ENCODE peak calls at places on chromosomes 3 and 15, in four cellular contexts. One of them, this sample, is unnamed.

GRCh38 chr3:128572644-128573105 is 77.9 kb downstream of the RPN1 start:
- DNase-seq in omental fat pad: no peak
- DNase-seq in endothelial cell: no peak
- DNase-seq in cardiac fibroblast: no peak
- DNase-seq in this sample: no peak

GRCh38 chr3:179837374-179837773 is 184.5 kb downstream of the USP13 start:
- DNase-seq in endothelial cell: no peak
- DNase-seq in cardiac fibroblast: peak
- DNase-seq in omental fat pad: no peak
- DNase-seq in this sample: no peak

GRCh38 chr3:45103334-45103733 is 42.8 kb downstream of the CDCP1 start:
- DNase-seq in cardiac fibroblast: no peak
- DNase-seq in omental fat pad: no peak
- DNase-seq in endothelial cell: no peak
- DNase-seq in this sample: no peak

GRCh38 chr3:109241459-109241858 is 74.9 kb downstream of the DPPA2 start:
- DNase-seq in endothelial cell: no peak
- DNase-seq in cardiac fibroblast: no peak
- DNase-seq in omental fat pad: no peak
- DNase-seq in this sample: no peak

GRCh38 chr15:101108791-101109190 is 143.1 kb downstream of the CHSY1 start:
- DNase-seq in omental fat pad: no peak
- DNase-seq in cardiac fibroblast: no peak
- DNase-seq in endothelial cell: no peak
- DNase-seq in this sample: no peak

GRCh38 chr3:42032693-42033349 is 58.3 kb upstream of the TRAK1 start:
- DNase-seq in cardiac fibroblast: peak
- DNase-seq in endothelial cell: no peak
- DNase-seq in omental fat pad: no peak
- DNase-seq in this sample: no peak

GRCh38 chr3:54304867-54305266 is 182.5 kb downstream of the CACNA2D3 start:
- DNase-seq in endothelial cell: no peak
- DNase-seq in omental fat pad: no peak
- DNase-seq in cardiac fibroblast: no peak
- DNase-seq in this sample: no peak

GRCh38 chr3:171829841-171830559 is 13.1 kb upstream of the TMEM212 start:
- DNase-seq in omental fat pad: no peak
- DNase-seq in cardiac fibroblast: peak
- DNase-seq in endothelial cell: peak
- DNase-seq in this sample: no peak

GRCh38 chr3:148205945-148206845 is 491.5 kb upstream of the AGTR1 start:
- DNase-seq in endothelial cell: no peak
- DNase-seq in omental fat pad: no peak
- DNase-seq in cardiac fibroblast: no peak
- DNase-seq in this sample: no peak

GRCh38 chr15:33086500-33087141 is 107.9 kb downstream of the FMN1 start:
- DNase-seq in cardiac fibroblast: peak
- DNase-seq in omental fat pad: no peak
- DNase-seq in endothelial cell: no peak
- DNase-seq in this sample: no peak

GRCh38 chr3:122092460-122093165 is 37.5 kb downstream of the CD86 start:
- DNase-seq in omental fat pad: no peak
- DNase-seq in endothelial cell: peak
- DNase-seq in cardiac fibroblast: peak
- DNase-seq in this sample: no peak

GRCh38 chr3:142973217-142974009 is 9.9 kb upstream of the PAQR9 start:
- DNase-seq in endothelial cell: no peak
- DNase-seq in cardiac fibroblast: no peak
- DNase-seq in omental fat pad: no peak
- DNase-seq in this sample: no peak

GRCh38 chr3:13642597-13642996 is 93.7 kb downstream of the FBLN2 start:
- DNase-seq in omental fat pad: no peak
- DNase-seq in cardiac fibroblast: no peak
- DNase-seq in endothelial cell: no peak
- DNase-seq in this sample: no peak

GRCh38 chr3:165211749-165212148 is 15.6 kb upstream of the SLITRK3 start:
- DNase-seq in cardiac fibroblast: no peak
- DNase-seq in endothelial cell: no peak
- DNase-seq in omental fat pad: no peak
- DNase-seq in this sample: no peak

GRCh38 chr3:62622553-62623174 is 249.3 kb upstream of the FEZF2 start:
- DNase-seq in omental fat pad: no peak
- DNase-seq in cardiac fibroblast: peak
- DNase-seq in endothelial cell: peak
- DNase-seq in this sample: no peak

GRCh38 chr3:169669816-169670215 is 6.3 kb upstream of the MECOM start:
- DNase-seq in cardiac fibroblast: no peak
- DNase-seq in endothelial cell: no peak
- DNase-seq in omental fat pad: no peak
- DNase-seq in this sample: no peak

GRCh38 chr3:61053781-61054496 is 197.3 kb downstream of the FHIT start:
- DNase-seq in cardiac fibroblast: no peak
- DNase-seq in endothelial cell: no peak
- DNase-seq in omental fat pad: no peak
- DNase-seq in this sample: no peak

GRCh38 chr15:84645997-84646396 is 8.1 kb downstream of the WDR73 start:
- DNase-seq in cardiac fibroblast: no peak
- DNase-seq in omental fat pad: no peak
- DNase-seq in endothelial cell: no peak
- DNase-seq in this sample: no peak

GRCh38 chr3:1262246-1262645 is 169.4 kb downstream of the CNTN6 start:
- DNase-seq in omental fat pad: no peak
- DNase-seq in cardiac fibroblast: no peak
- DNase-seq in endothelial cell: no peak
- DNase-seq in this sample: no peak

GRCh38 chr3:138724433-138724832 is 110.3 kb downstream of the PIK3CB start:
- DNase-seq in endothelial cell: no peak
- DNase-seq in cardiac fibroblast: no peak
- DNase-seq in omental fat pad: no peak
- DNase-seq in this sample: no peak

GRCh38 chr15:51908312-51908711 is 63.3 kb downstream of the LEO1 start:
- DNase-seq in omental fat pad: no peak
- DNase-seq in endothelial cell: no peak
- DNase-seq in cardiac fibroblast: no peak
- DNase-seq in this sample: no peak

GRCh38 chr15:31303434-31304073 is 23.1 kb upstream of the KLF13 start:
- DNase-seq in omental fat pad: no peak
- DNase-seq in endothelial cell: no peak
- DNase-seq in cardiac fibroblast: peak
- DNase-seq in this sample: no peak

GRCh38 chr3:192816274-192816853 is 89.0 kb upstream of the FGF12 start:
- DNase-seq in cardiac fibroblast: peak
- DNase-seq in endothelial cell: peak
- DNase-seq in omental fat pad: no peak
- DNase-seq in this sample: no peak

GRCh38 chr3:23159929-23160328 is 43.2 kb upstream of the UBE2E2 start:
- DNase-seq in omental fat pad: no peak
- DNase-seq in endothelial cell: no peak
- DNase-seq in cardiac fibroblast: peak
- DNase-seq in this sample: no peak

GRCh38 chr3:58135712-58136543 is 74.8 kb downstream of the DNASE1L3 start:
- DNase-seq in endothelial cell: no peak
- DNase-seq in omental fat pad: no peak
- DNase-seq in cardiac fibroblast: peak
- DNase-seq in this sample: no peak
- TF ChIP-seq CTCF in endothelial cell: peak
- TF ChIP-seq CTCF in omental fat pad: no peak
- TF ChIP-seq CTCF in cardiac fibroblast: peak
- TF ChIP-seq CTCF in this sample: peak

GRCh38 chr3:174147798-174148197 is 711.3 kb upstream of the NAALADL2 start:
- DNase-seq in endothelial cell: no peak
- DNase-seq in cardiac fibroblast: no peak
- DNase-seq in omental fat pad: no peak
- DNase-seq in this sample: no peak
- TF ChIP-seq CTCF in endothelial cell: no peak
- TF ChIP-seq CTCF in cardiac fibroblast: no peak
- TF ChIP-seq CTCF in omental fat pad: no peak
- TF ChIP-seq CTCF in this sample: no peak

DNA sequence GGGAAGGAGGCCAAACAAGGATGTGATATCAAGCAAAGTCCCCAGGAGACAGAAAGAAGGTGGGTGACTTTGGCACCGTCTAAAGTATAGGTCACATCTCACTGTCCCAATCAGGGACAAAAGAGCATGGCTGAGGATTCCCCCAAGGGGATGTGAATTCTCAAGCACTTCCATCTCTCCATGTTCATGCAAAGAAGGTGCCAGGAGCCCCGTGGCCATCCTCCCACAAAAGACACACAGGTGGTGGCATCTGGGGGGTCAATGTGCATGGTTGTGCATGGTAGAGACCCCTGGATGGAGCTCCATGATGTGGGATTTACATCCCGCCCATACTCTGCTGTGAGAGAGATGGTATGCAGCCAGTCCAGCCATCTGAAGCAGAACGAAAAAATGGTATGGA is 145.7 kb upstream of the CTDSPL start:
- DNase-seq in endothelial cell: no peak
- DNase-seq in cardiac fibroblast: no peak
- DNase-seq in omental fat pad: no peak
- DNase-seq in this sample: no peak
- TF ChIP-seq CTCF in endothelial cell: no peak
- TF ChIP-seq CTCF in cardiac fibroblast: no peak
- TF ChIP-seq CTCF in omental fat pad: no peak
- TF ChIP-seq CTCF in this sample: no peak

GRCh38 chr3:52983336-52983807 is 62.5 kb downstream of the SFMBT1 start:
- DNase-seq in cardiac fibroblast: no peak
- DNase-seq in omental fat pad: no peak
- DNase-seq in endothelial cell: no peak
- DNase-seq in this sample: no peak

GRCh38 chr3:52990637-52991036 is 55.2 kb downstream of the SFMBT1 start:
- DNase-seq in endothelial cell: no peak
- DNase-seq in omental fat pad: no peak
- DNase-seq in cardiac fibroblast: no peak
- DNase-seq in this sample: no peak

GRCh38 chr3:52986049-52986448 is 59.8 kb downstream of the SFMBT1 start:
- DNase-seq in endothelial cell: no peak
- DNase-seq in cardiac fibroblast: peak
- DNase-seq in omental fat pad: no peak
- DNase-seq in this sample: no peak

GRCh38 chr3:52983828-52984227 is 62.0 kb downstream of the SFMBT1 start:
- DNase-seq in endothelial cell: no peak
- DNase-seq in cardiac fibroblast: no peak
- DNase-seq in omental fat pad: no peak
- DNase-seq in this sample: no peak

DNA sequence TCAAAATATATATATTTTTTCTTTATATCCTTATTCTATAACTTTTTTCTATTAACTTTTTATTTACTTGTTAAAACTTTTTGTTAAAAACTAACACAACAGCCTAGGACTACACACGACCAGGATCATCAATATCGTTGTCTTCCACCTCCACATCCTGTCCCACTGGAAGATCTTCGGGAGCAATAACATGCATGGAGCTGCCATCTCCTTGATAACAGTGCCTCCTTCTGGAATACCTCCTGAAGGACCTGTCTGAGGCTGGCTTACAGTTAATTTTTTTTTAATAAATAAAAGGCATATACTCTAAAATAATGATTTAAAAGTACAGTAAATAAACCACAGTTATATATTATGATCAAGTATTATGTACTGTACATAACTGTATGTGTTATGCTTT is 58.9 kb downstream of the SFMBT1 start:
- DNase-seq in endothelial cell: peak
- DNase-seq in omental fat pad: no peak
- DNase-seq in cardiac fibroblast: peak
- DNase-seq in this sample: no peak
- TF ChIP-seq CTCF in endothelial cell: no peak
- TF ChIP-seq CTCF in omental fat pad: no peak
- TF ChIP-seq CTCF in cardiac fibroblast: peak
- TF ChIP-seq CTCF in this sample: no peak

GRCh38 chr15:40081691-40082194 is 26.9 kb downstream of the BMF start:
- DNase-seq in omental fat pad: no peak
- DNase-seq in cardiac fibroblast: peak
- DNase-seq in endothelial cell: peak
- DNase-seq in this sample: no peak
- TF ChIP-seq CTCF in omental fat pad: no peak
- TF ChIP-seq CTCF in cardiac fibroblast: no peak
- TF ChIP-seq CTCF in endothelial cell: no peak
- TF ChIP-seq CTCF in this sample: no peak

GRCh38 chr3:195558602-195559001 is 15.5 kb upstream of the PPP1R2 start:
- DNase-seq in omental fat pad: no peak
- DNase-seq in cardiac fibroblast: peak
- DNase-seq in endothelial cell: peak
- DNase-seq in this sample: no peak
- TF ChIP-seq CTCF in omental fat pad: no peak
- TF ChIP-seq CTCF in cardiac fibroblast: peak
- TF ChIP-seq CTCF in endothelial cell: no peak
- TF ChIP-seq CTCF in this sample: no peak

DNA sequence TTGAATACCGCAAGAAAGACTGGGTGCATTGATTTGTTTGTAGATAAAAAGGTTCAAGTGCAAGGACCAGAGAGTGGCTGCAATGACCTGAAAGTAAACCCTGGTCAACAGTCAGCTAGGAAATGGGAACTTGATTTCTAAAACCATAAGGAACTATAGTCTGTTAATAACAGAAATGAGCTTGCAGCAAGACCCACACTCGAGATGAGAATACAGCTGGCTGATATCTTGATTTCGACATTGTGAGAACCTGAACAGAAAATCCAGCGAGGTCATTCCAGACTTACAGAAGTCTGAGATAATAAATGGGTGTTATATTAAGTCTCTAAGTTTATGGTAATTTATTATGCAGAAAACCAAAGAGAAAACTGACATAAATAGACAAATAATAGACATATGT is 177.3 kb downstream of the NFKBIZ start:
- DNase-seq in endothelial cell: no peak
- DNase-seq in cardiac fibroblast: no peak
- DNase-seq in omental fat pad: no peak
- DNase-seq in this sample: no peak
- TF ChIP-seq CTCF in endothelial cell: no peak
- TF ChIP-seq CTCF in cardiac fibroblast: no peak
- TF ChIP-seq CTCF in omental fat pad: no peak
- TF ChIP-seq CTCF in this sample: no peak

GRCh38 chr3:15014606-15015328 is 50.3 kb downstream of the MRPS25 start:
- DNase-seq in cardiac fibroblast: no peak
- DNase-seq in omental fat pad: no peak
- DNase-seq in endothelial cell: no peak
- DNase-seq in this sample: no peak

GRCh38 chr3:15015456-15015855 is 49.7 kb downstream of the MRPS25 start:
- DNase-seq in omental fat pad: no peak
- DNase-seq in endothelial cell: no peak
- DNase-seq in cardiac fibroblast: no peak
- DNase-seq in this sample: no peak

GRCh38 chr3:15017191-15017590 is 47.9 kb downstream of the MRPS25 start:
- DNase-seq in endothelial cell: no peak
- DNase-seq in cardiac fibroblast: no peak
- DNase-seq in omental fat pad: no peak
- DNase-seq in this sample: no peak
- TF ChIP-seq CTCF in endothelial cell: no peak
- TF ChIP-seq CTCF in cardiac fibroblast: no peak
- TF ChIP-seq CTCF in omental fat pad: no peak
- TF ChIP-seq CTCF in this sample: no peak